ENCODE peak calls at places on chromosomes 13 and 19, in ten cellular contexts. N is posterior vena cava; E is ureter; J is cardiac muscle cell; R is AG08396; Z is smooth muscle cell of the brain vasculature; L is cardiac fibroblast; M is pulmonary artery endothelial cell; S is kidney glomerular epithelial cell; I is stimulated activated CD8-positive, alpha-beta memory T cell treated with anti-CD3 and anti-CD28 coated beads, Interleukin-15, amount 100 ng/mL, for 4 hours. O is an unnamed sample.
A peak's percentile ranks its signal among the peaks of the same experiment; 100 is the strongest.

GRCh38 chr19:49893135-49893534 is 3.6 kb downstream of the IL4I1 start:
- DNase-seq in N (no peak), E (no peak), J (no peak), R (no peak), Z (no peak), L (no peak), M (no peak), S (no peak), I (no peak), O (no peak)

GRCh38 chr13:42720116-42720857 is 61.1 kb upstream of the FAM216B start:
- DNase-seq in N (peak; percentile 73), E (no peak), J (peak; percentile 99), R (peak; percentile 77), Z (peak; percentile 49), L (peak; percentile 100), M (no peak), S (no peak), I (no peak), O (no peak)

GRCh38 chr13:48412881-48413351 is at the start of gene LPAR6:
- DNase-seq in N (no peak), E (no peak), J (peak; percentile 87), R (peak; percentile 23), Z (peak; percentile 55), L (peak; percentile 86), M (peak; percentile 73), S (peak; percentile 51), I (no peak), O (no peak)

GRCh38 chr13:31409678-31410356 is 210.0 kb downstream of the B3GLCT start:
- DNase-seq in N (no peak), E (no peak), J (no peak), R (no peak), Z (no peak), L (peak; percentile 15), M (no peak), S (no peak), I (no peak), O (no peak)

GRCh38 chr13:86464193-86464592 is 665.0 kb upstream of the SLITRK6 start:
- DNase-seq in N (no peak), E (no peak), J (no peak), R (no peak), Z (no peak), L (no peak), M (no peak), S (peak; percentile 1), I (no peak), O (no peak)

GRCh38 chr13:110456550-110456949 is 105.0 kb downstream of the RAB20 start:
- DNase-seq in N (peak; percentile 32), E (no peak), J (no peak), R (no peak), Z (no peak), L (no peak), M (no peak), S (no peak), I (no peak), O (no peak)

GRCh38 chr13:46736568-46736967 is 60.4 kb downstream of the ESD start:
- DNase-seq in N (no peak), E (no peak), J (no peak), R (no peak), Z (no peak), L (no peak), M (no peak), S (no peak), I (no peak), O (no peak)

GRCh38 chr19:2624537-2625091 is 77.9 kb downstream of the GNG7 start:
- DNase-seq in N (no peak), E (no peak), J (no peak), R (no peak), Z (no peak), L (no peak), M (no peak), S (no peak), I (no peak), O (peak; percentile 47)

GRCh38 chr19:29887498-29887897 is 54.5 kb upstream of the URI1 start:
- DNase-seq in N (peak; percentile 26), E (no peak), J (peak; percentile 39), R (no peak), Z (no peak), L (no peak), M (peak; percentile 10), S (no peak), I (no peak), O (no peak)

GRCh38 chr19:42076375-42076944 is 494 bp downstream of the ZNF574 start:
- DNase-seq in N (no peak), E (no peak), J (no peak), R (no peak), Z (no peak), L (no peak), M (no peak), S (no peak), I (no peak), O (no peak)

GRCh38 chr19:596263-596655 is 6.6 kb downstream of the HCN2 start:
- DNase-seq in N (no peak), E (no peak), J (no peak), R (no peak), Z (no peak), L (no peak), M (no peak), S (no peak), I (no peak), O (no peak)

GRCh38 chr19:459724-460511 is 915 bp downstream of the SHC2 start:
- DNase-seq in N (no peak), E (peak; percentile 75), J (peak; percentile 30), R (peak; percentile 88), Z (no peak), L (peak; percentile 15), M (no peak), S (no peak), I (no peak), O (peak; percentile 99)

GRCh38 chr13:109654341-109655205 is 131.8 kb downstream of the IRS2 start:
- DNase-seq in N (no peak), E (no peak), J (peak; percentile 79), R (no peak), Z (no peak), L (peak; percentile 71), M (no peak), S (no peak), I (no peak), O (no peak)

GRCh38 chr19:16952046-16952445 is 63.2 kb downstream of the F2RL3 start:
- DNase-seq in N (peak; percentile 35), E (no peak), J (no peak), R (no peak), Z (no peak), L (no peak), M (no peak), S (no peak), I (no peak), O (no peak)

GRCh38 chr19:39407644-39408391 is 1.2 kb downstream of the ZFP36 start:
- DNase-seq in N (peak; percentile 92), E (peak; percentile 68), J (peak; percentile 50), R (no peak), Z (no peak), L (peak; percentile 33), M (no peak), S (no peak), I (no peak), O (no peak)

GRCh38 chr13:66657165-66657895 is 572.8 kb downstream of the PCDH9 start:
- DNase-seq in N (peak; percentile 78), E (peak; percentile 68), J (peak; percentile 92), R (peak; percentile 32), Z (peak; percentile 73), L (peak; percentile 100), M (peak; percentile 98), S (peak; percentile 99), I (no peak), O (peak; percentile 7)

GRCh38 chr13:42401376-42401775 is 129.4 kb downstream of the AKAP11 start:
- DNase-seq in N (no peak), E (no peak), J (no peak), R (no peak), Z (no peak), L (no peak), M (no peak), S (no peak), I (no peak), O (no peak)

GRCh38 chr13:71979616-71980015 is 112.6 kb upstream of the DACH1 start:
- DNase-seq in N (no peak), E (no peak), J (no peak), R (no peak), Z (no peak), L (no peak), M (no peak), S (peak; percentile 30), I (no peak), O (peak; percentile 2)

GRCh38 chr13:44219808-44220544 is 153.6 kb upstream of the SERP2 start:
- DNase-seq in N (no peak), E (no peak), J (peak; percentile 58), R (peak; percentile 73), Z (no peak), L (peak; percentile 74), M (peak; percentile 19), S (peak; percentile 67), I (no peak), O (no peak)

GRCh38 chr13:29933401-29933800 is 83.0 kb upstream of the UBL3 start:
- DNase-seq in N (no peak), E (no peak), J (no peak), R (no peak), Z (no peak), L (no peak), M (no peak), S (no peak), I (no peak), O (no peak)

GRCh38 chr13:111460548-111461444 is 140.4 kb downstream of the TEX29 start:
- DNase-seq in N (peak; percentile 77), E (no peak), J (peak; percentile 41), R (peak; percentile 69), Z (no peak), L (peak; percentile 67), M (peak; percentile 10), S (peak; percentile 1), I (no peak), O (peak; percentile 30)

GRCh38 chr19:44905437-44906160 is at the start of gene APOE:
- DNase-seq in N (no peak), E (no peak), J (peak; percentile 91), R (no peak), Z (no peak), L (no peak), M (no peak), S (no peak), I (no peak), O (peak; percentile 77)

GRCh38 chr13:73072501-73072900 is 13.7 kb downstream of the KLF5 start:
- DNase-seq in N (no peak), E (no peak), J (no peak), R (no peak), Z (no peak), L (no peak), M (no peak), S (no peak), I (no peak), O (no peak)

GRCh38 chr19:15126511-15126910 is 19.3 kb downstream of the SYDE1 start:
- DNase-seq in N (no peak), E (no peak), J (peak; percentile 41), R (no peak), Z (no peak), L (no peak), M (no peak), S (no peak), I (no peak), O (no peak)

GRCh38 chr19:289651-290538 is 1.3 kb downstream of the PLPP2 start:
- DNase-seq in N (peak; percentile 76), E (peak; percentile 73), J (peak; percentile 31), R (peak; percentile 59), Z (no peak), L (peak; percentile 58), M (peak; percentile 13), S (peak; percentile 62), I (no peak), O (peak; percentile 71)

GRCh38 chr19:49355890-49356289 is 6.3 kb downstream of the TEAD2 start:
- DNase-seq in N (no peak), E (no peak), J (peak; percentile 72), R (no peak), Z (no peak), L (peak; percentile 50), M (no peak), S (no peak), I (no peak), O (no peak)

GRCh38 chr13:20691616-20692015 is 11.9 kb upstream of the IL17D start:
- DNase-seq in N (no peak), E (no peak), J (no peak), R (no peak), Z (no peak), L (no peak), M (no peak), S (no peak), I (no peak), O (no peak)

GRCh38 chr13:37870895-37871550 is 1.5 kb upstream of the TRPC4 start:
- DNase-seq in N (no peak), E (no peak), J (peak; percentile 76), R (peak; percentile 14), Z (peak; percentile 45), L (peak; percentile 78), M (no peak), S (no peak), I (no peak), O (no peak)